ENCODE peak calls at places on chromosome 16, in nine cellular contexts. W, E, K, N, Y, Z, J, O and L are unnamed samples.

GRCh38 chr16:8678068-8678927 is 3.9 kb downstream of the ABAT start:
- DNase-seq in W (no peak), E (no peak), K (no peak), N (no peak), Y (no peak), Z (peak), J (no peak), O (no peak), L (peak)

GRCh38 chr16:11212819-11213196 is 43.2 kb downstream of the SOCS1 start:
- DNase-seq in W (no peak), E (no peak), K (no peak), N (no peak), Y (no peak), Z (no peak), J (no peak), O (no peak), L (no peak)

GRCh38 chr16:8641671-8642070 is 20.2 kb downstream of the METTL22 start:
- DNase-seq in W (no peak), E (no peak), K (no peak), N (no peak), Y (no peak), Z (no peak), J (no peak), O (no peak), L (no peak)

GRCh38 chr16:10171225-10171624 is 11.0 kb downstream of the GRIN2A start:
- DNase-seq in W (no peak), E (no peak), K (no peak), N (no peak), Y (no peak), Z (no peak), J (no peak), O (no peak), L (no peak)

GRCh38 chr16:63720848-63721247 is 1401.0 kb downstream of the CDH11 start:
- DNase-seq in W (no peak), E (no peak), K (no peak), N (no peak), Y (no peak), Z (no peak), J (no peak), O (no peak), L (no peak)

GRCh38 chr16:79885320-79885719 is 284.8 kb upstream of the MAF start:
- DNase-seq in W (no peak), E (no peak), K (no peak), N (no peak), Y (no peak), Z (no peak), J (no peak), O (no peak), L (no peak)

GRCh38 chr16:64478258-64478906 is 643.5 kb downstream of the CDH11 start:
- DNase-seq in W (no peak), E (no peak), K (no peak), N (no peak), Y (no peak), Z (peak), J (no peak), O (no peak), L (peak)

GRCh38 chr16:14003119-14003570 is 68.0 kb upstream of the MRTFB start:
- DNase-seq in W (peak), E (no peak), K (peak), N (peak), Y (no peak), Z (peak), J (peak), O (no peak), L (peak)

GRCh38 chr16:15404792-15405191 is 9.2 kb downstream of the MPV17L start:
- DNase-seq in W (no peak), E (no peak), K (no peak), N (no peak), Y (no peak), Z (peak), J (peak), O (no peak), L (peak)

GRCh38 chr16:14024300-14024699 is 46.8 kb upstream of the MRTFB start:
- DNase-seq in W (no peak), E (no peak), K (no peak), N (no peak), Y (no peak), Z (peak), J (no peak), O (no peak), L (peak)

GRCh38 chr16:69309316-69309715 is 1.8 kb upstream of the VPS4A start:
- DNase-seq in W (no peak), E (no peak), K (no peak), N (no peak), Y (no peak), Z (no peak), J (no peak), O (no peak), L (no peak)

GRCh38 chr16:1744338-1744840 is 27.0 kb downstream of the NME3 start:
- DNase-seq in W (no peak), E (no peak), K (no peak), N (no peak), Y (no peak), Z (no peak), J (no peak), O (no peak), L (no peak)

GRCh38 chr16:74753180-74753579 is 21.4 kb downstream of the FA2H start:
- DNase-seq in W (no peak), E (no peak), K (no peak), N (no peak), Y (no peak), Z (no peak), J (no peak), O (no peak), L (no peak)

GRCh38 chr16:67021321-67021720 is 7.6 kb upstream of the CBFB start:
- DNase-seq in W (no peak), E (peak), K (no peak), N (no peak), Y (no peak), Z (no peak), J (no peak), O (no peak), L (no peak)

GRCh38 chr16:14280541-14280940 is 209.4 kb downstream of the MRTFB start:
- DNase-seq in W (no peak), E (no peak), K (no peak), N (no peak), Y (no peak), Z (no peak), J (no peak), O (no peak), L (no peak)

GRCh38 chr16:88487920-88488842 is 35.1 kb downstream of the ZFPM1 start:
- DNase-seq in W (no peak), E (no peak), K (no peak), N (no peak), Y (no peak), Z (no peak), J (no peak), O (no peak), L (no peak)

GRCh38 chr16:80627108-80627507 is 86.3 kb downstream of the DYNLRB2 start:
- DNase-seq in W (no peak), E (no peak), K (no peak), N (no peak), Y (no peak), Z (no peak), J (no peak), O (no peak), L (no peak)

GRCh38 chr16:82769845-82770244 is 143.1 kb downstream of the CDH13 start:
- DNase-seq in W (no peak), E (no peak), K (no peak), N (no peak), Y (no peak), Z (no peak), J (no peak), O (no peak), L (no peak)

GRCh38 chr16:27499659-27500055 is 50.1 kb downstream of the GTF3C1 start:
- DNase-seq in W (no peak), E (no peak), K (no peak), N (no peak), Y (no peak), Z (no peak), J (no peak), O (no peak), L (no peak)

GRCh38 chr16:88285514-88285822 is 97.3 kb upstream of the ZNF469 start:
- DNase-seq in W (no peak), E (no peak), K (no peak), N (no peak), Y (no peak), Z (no peak), J (no peak), O (no peak), L (no peak)

GRCh38 chr16:85681255-85681654 is 7.5 kb downstream of the GINS2 start:
- DNase-seq in W (no peak), E (no peak), K (no peak), N (no peak), Y (no peak), Z (no peak), J (no peak), O (no peak), L (no peak)

GRCh38 chr16:2482181-2483107 is 7.5 kb downstream of the TBC1D24 start:
- DNase-seq in W (no peak), E (no peak), K (no peak), N (no peak), Y (no peak), Z (peak), J (peak), O (no peak), L (peak)

GRCh38 chr16:3672571-3673041 is 18.1 kb downstream of the DNASE1 start:
- DNase-seq in W (no peak), E (no peak), K (no peak), N (no peak), Y (no peak), Z (no peak), J (no peak), O (no peak), L (no peak)

GRCh38 chr16:28218109-28218508 is 6.3 kb upstream of the XPO6 start:
- DNase-seq in W (peak), E (peak), K (peak), N (peak), Y (peak), Z (peak), J (no peak), O (peak), L (peak)

GRCh38 chr16:2089676-2090480 is 42.1 kb downstream of the TSC2 start:
- DNase-seq in W (no peak), E (no peak), K (no peak), N (no peak), Y (no peak), Z (no peak), J (no peak), O (no peak), L (no peak)

GRCh38 chr16:2429771-2430663 is 770 bp downstream of the CCNF start:
- DNase-seq in W (peak), E (no peak), K (peak), N (peak), Y (no peak), Z (peak), J (no peak), O (no peak), L (peak)